ENCODE peak calls at places on chromosome 17, in four cellular contexts. One of them, this sample, is unnamed.

GRCh38 chr17:292016-292415 is 60.6 kb downstream of the RPH3AL start:
- DNase-seq in GM12891: no peak
- DNase-seq in GOT3: no peak
- DNase-seq in right cardiac atrium: peak; percentile 27
- DNase-seq in this sample: no peak

GRCh38 chr17:45160505-45161287 is 979 bp upstream of the HEXIM2 start:
- DNase-seq in GM12891: no peak
- DNase-seq in GOT3: no peak
- DNase-seq in right cardiac atrium: peak; percentile 90
- DNase-seq in this sample: peak; percentile 79

GRCh38 chr17:19753049-19753444 is 4.9 kb upstream of the ALDH3A1 start:
- DNase-seq in right cardiac atrium: no peak
- DNase-seq in GM12891: no peak
- DNase-seq in GOT3: peak; percentile 77
- DNase-seq in this sample: no peak

GRCh38 chr17:31744541-31744951 is 114.5 kb downstream of the COPRS start:
- DNase-seq in GM12891: no peak
- DNase-seq in GOT3: no peak
- DNase-seq in right cardiac atrium: peak; percentile 15
- DNase-seq in this sample: no peak

GRCh38 chr17:80861360-80861861 is 130.2 kb upstream of the CHMP6 start:
- DNase-seq in GM12891: no peak
- DNase-seq in right cardiac atrium: no peak
- DNase-seq in GOT3: no peak
- DNase-seq in this sample: no peak

GRCh38 chr17:44607836-44608690 is 48.2 kb upstream of the MEIOC start:
- DNase-seq in GM12891: no peak
- DNase-seq in right cardiac atrium: no peak
- DNase-seq in GOT3: no peak
- DNase-seq in this sample: no peak

GRCh38 chr17:76517638-76518038 is 16.4 kb upstream of the RHBDF2 start:
- DNase-seq in GOT3: no peak
- DNase-seq in right cardiac atrium: no peak
- DNase-seq in GM12891: no peak
- DNase-seq in this sample: no peak

GRCh38 chr17:42317256-42317966 is 29.1 kb downstream of the STAT5A start:
- DNase-seq in GM12891: no peak
- DNase-seq in right cardiac atrium: no peak
- DNase-seq in GOT3: no peak
- DNase-seq in this sample: no peak

GRCh38 chr17:67765623-67766022 is 47.9 kb downstream of the NOL11 start:
- DNase-seq in GOT3: no peak
- DNase-seq in GM12891: no peak
- DNase-seq in right cardiac atrium: no peak
- DNase-seq in this sample: no peak

GRCh38 chr17:10059684-10060211 is 138.7 kb downstream of the GAS7 start:
- DNase-seq in right cardiac atrium: peak; percentile 87
- DNase-seq in GM12891: peak; percentile 72
- DNase-seq in GOT3: no peak
- DNase-seq in this sample: no peak

GRCh38 chr17:83194189-83194565 is 114.8 kb downstream of the METRNL start:
- DNase-seq in GOT3: no peak
- DNase-seq in GM12891: no peak
- DNase-seq in right cardiac atrium: peak; percentile 30
- DNase-seq in this sample: no peak

GRCh38 chr17:75153854-75154194 is 488 bp downstream of the JPT1 start:
- DNase-seq in right cardiac atrium: no peak
- DNase-seq in GM12891: no peak
- DNase-seq in GOT3: no peak
- DNase-seq in this sample: peak; percentile 45

GRCh38 chr17:247767-248166 is 66.3 kb upstream of the DOC2B start:
- DNase-seq in GOT3: no peak
- DNase-seq in right cardiac atrium: no peak
- DNase-seq in GM12891: no peak
- DNase-seq in this sample: no peak

GRCh38 chr17:21263351-21263750 is 10.1 kb upstream of the NATD1 start:
- DNase-seq in right cardiac atrium: no peak
- DNase-seq in GOT3: no peak
- DNase-seq in GM12891: no peak
- DNase-seq in this sample: no peak

GRCh38 chr17:12821376-12821940 is 32.2 kb downstream of the ARHGAP44 start:
- DNase-seq in right cardiac atrium: no peak
- DNase-seq in GOT3: no peak
- DNase-seq in GM12891: no peak
- DNase-seq in this sample: no peak

GRCh38 chr17:17151962-17152361 is 54.2 kb downstream of the PLD6 start:
- DNase-seq in GOT3: peak; percentile 77
- DNase-seq in GM12891: no peak
- DNase-seq in right cardiac atrium: peak; percentile 95
- DNase-seq in this sample: no peak

GRCh38 chr17:28740406-28741357 is 3.1 kb upstream of the TRAF4 start:
- DNase-seq in right cardiac atrium: no peak
- DNase-seq in GM12891: no peak
- DNase-seq in GOT3: no peak
- DNase-seq in this sample: no peak

GRCh38 chr17:11855306-11855705 is 142.0 kb downstream of the ZNF18 start:
- DNase-seq in GM12891: no peak
- DNase-seq in GOT3: no peak
- DNase-seq in right cardiac atrium: no peak
- DNase-seq in this sample: no peak

GRCh38 chr17:77503293-77503655 is 362.5 kb downstream of the SEC14L1 start:
- DNase-seq in right cardiac atrium: no peak
- DNase-seq in GOT3: no peak
- DNase-seq in GM12891: no peak
- DNase-seq in this sample: no peak

GRCh38 chr17:50065056-50065455 is 9.1 kb downstream of the ITGA3 start:
- DNase-seq in GM12891: no peak
- DNase-seq in GOT3: no peak
- DNase-seq in right cardiac atrium: no peak
- DNase-seq in this sample: no peak

GRCh38 chr17:40909755-40910154 is 24.7 kb upstream of the KRT20 start:
- DNase-seq in GM12891: no peak
- DNase-seq in right cardiac atrium: no peak
- DNase-seq in GOT3: no peak
- DNase-seq in this sample: no peak

GRCh38 chr17:29612094-29612403 is 10.7 kb downstream of the CORO6 start:
- DNase-seq in right cardiac atrium: peak; percentile 60
- DNase-seq in GOT3: no peak
- DNase-seq in GM12891: no peak
- DNase-seq in this sample: no peak

GRCh38 chr17:48311324-48311723 is 118.7 kb downstream of the SKAP1 start:
- DNase-seq in GM12891: no peak
- DNase-seq in GOT3: no peak
- DNase-seq in right cardiac atrium: no peak
- DNase-seq in this sample: no peak

GRCh38 chr17:32487460-32488176 is 825 bp downstream of the CDK5R1 start:
- DNase-seq in right cardiac atrium: peak; percentile 70
- DNase-seq in GOT3: no peak
- DNase-seq in GM12891: no peak
- DNase-seq in this sample: no peak

GRCh38 chr17:44417553-44417952 is 28.1 kb upstream of the ITGA2B start:
- DNase-seq in GOT3: no peak
- DNase-seq in right cardiac atrium: no peak
- DNase-seq in GM12891: peak; percentile 19
- DNase-seq in this sample: no peak

GRCh38 chr17:1714488-1714979 is 4.4 kb upstream of the TLCD2 start:
- DNase-seq in GOT3: peak; percentile 86
- DNase-seq in GM12891: no peak
- DNase-seq in right cardiac atrium: peak; percentile 99
- DNase-seq in this sample: no peak

GRCh38 chr17:14864127-14864526 is 401.0 kb downstream of the PMP22 start:
- DNase-seq in right cardiac atrium: no peak
- DNase-seq in GOT3: no peak
- DNase-seq in GM12891: no peak
- DNase-seq in this sample: no peak

GRCh38 chr17:13244511-13244910 is 226.7 kb upstream of the ELAC2 start:
- DNase-seq in GOT3: no peak
- DNase-seq in right cardiac atrium: no peak
- DNase-seq in GM12891: no peak
- DNase-seq in this sample: no peak

GRCh38 chr17:57697891-57698708 is 47.0 kb downstream of the CCDC182 start:
- DNase-seq in GM12891: no peak
- DNase-seq in right cardiac atrium: no peak
- DNase-seq in GOT3: no peak
- DNase-seq in this sample: no peak

GRCh38 chr17:56121661-56122060 is 31.6 kb upstream of the ANKFN1 start:
- DNase-seq in GM12891: no peak
- DNase-seq in GOT3: no peak
- DNase-seq in right cardiac atrium: no peak
- DNase-seq in this sample: no peak

GRCh38 chr17:19812407-19812806 is 55.3 kb downstream of the ULK2 start:
- DNase-seq in GM12891: no peak
- DNase-seq in GOT3: no peak
- DNase-seq in right cardiac atrium: no peak
- DNase-seq in this sample: no peak

This sample was measured in NCI-H1436.